ENCODE peak calls at places on chromosomes 16 and 17, in six cellular contexts. F is T-helper 17 cell; G is right cardiac atrium; S is body of pancreas; J is activated CD8-positive, alpha-beta T cell treated with anti-CD3 and anti-CD28 coated beads, Interleukin-2, amount 10 ng/mL, durations not matched to agents 7 days and 5 days; O is T-helper 1 cell. A is an unnamed sample.

GRCh38 chr17:79840204-79840988 is 1.2 kb upstream of the CBX4 start:
- DNase-seq in F (no peak), J (peak; percentile 46), S (peak; percentile 70), O (no peak), G (peak; percentile 91), A (peak; percentile 15)

GRCh38 chr16:21162661-21163151 is 4.2 kb downstream of the LDAF1 start:
- DNase-seq in J (no peak), O (no peak), S (peak; percentile 60), G (peak; percentile 84), F (no peak), A (no peak)

GRCh38 chr17:41518789-41519449 is at the start of gene KRT15:
- DNase-seq in S (no peak), G (no peak), J (no peak), F (no peak), O (no peak), A (no peak)

GRCh38 chr17:81615401-81615930 is 21.4 kb downstream of the NPLOC4 start:
- DNase-seq in G (no peak), F (no peak), S (no peak), J (no peak), O (no peak), A (no peak)

GRCh38 chr17:9902116-9902515 is 3.0 kb downstream of the RCVRN start:
- DNase-seq in S (no peak), J (no peak), F (no peak), G (no peak), O (no peak), A (no peak)

GRCh38 chr16:82059983-82060421 is 24.9 kb downstream of the HSD17B2 start:
- DNase-seq in O (no peak), F (no peak), J (no peak), S (no peak), G (no peak), A (no peak)

GRCh38 chr17:12815642-12816141 is 26.4 kb downstream of the ARHGAP44 start:
- DNase-seq in S (no peak), J (no peak), O (no peak), F (no peak), G (no peak), A (no peak)

GRCh38 chr16:79628501-79628975 is 28.0 kb upstream of the MAF start:
- DNase-seq in J (peak; percentile 66), G (no peak), O (no peak), S (no peak), F (no peak), A (no peak)

GRCh38 chr17:80432961-80433550 is 18.1 kb downstream of the ENDOV start:
- DNase-seq in O (no peak), S (peak; percentile 10), G (peak; percentile 31), J (no peak), F (no peak), A (no peak)

GRCh38 chr16:68756250-68757051 is 19.4 kb downstream of the CDH1 start:
- DNase-seq in F (no peak), O (no peak), G (no peak), J (peak; percentile 46), S (peak; percentile 91), A (peak; percentile 99)

GRCh38 chr17:41547921-41548843 is 20.1 kb upstream of the KRT19 start:
- DNase-seq in S (peak; percentile 55), G (peak; percentile 75), O (no peak), F (no peak), J (peak; percentile 43), A (peak; percentile 53)